ENCODE peak calls at places on chromosome 18, in four cellular contexts. D is K562, Y is H1, V is SK-N-SH. P is an unnamed sample.

GRCh38 chr18:41501848-41502247 is 453.2 kb upstream of the PIK3C3 start:
- DNase-seq in D (no peak), Y (no peak), V (no peak), P (no peak)

GRCh38 chr18:9648431-9649163 is 34.2 kb upstream of the PPP4R1 start:
- DNase-seq in D (no peak), Y (no peak), V (no peak), P (no peak)

GRCh38 chr18:5106730-5107129 is 90.3 kb downstream of the AKAIN1 start:
- DNase-seq in D (no peak), Y (no peak), V (no peak), P (no peak)

GRCh38 chr18:54222922-54223567 is 1.4 kb downstream of the MBD2 start:
- DNase-seq in D (no peak), Y (no peak), V (no peak), P (no peak)

GRCh38 chr18:51069885-51070284 is 39.9 kb downstream of the SMAD4 start:
- DNase-seq in D (no peak), Y (no peak), V (no peak), P (no peak)

GRCh38 chr18:28791101-28791500 is 614.2 kb upstream of the CDH2 start:
- DNase-seq in D (no peak), Y (no peak), V (no peak), P (no peak)

GRCh38 chr18:41849632-41850031 is 105.4 kb upstream of the PIK3C3 start:
- DNase-seq in D (no peak), Y (no peak), V (no peak), P (no peak)

GRCh38 chr18:3647636-3648035 is 197.7 kb downstream of the TGIF1 start:
- DNase-seq in D (no peak), Y (no peak), V (no peak), P (no peak)

GRCh38 chr18:59878644-59879043 is 21.2 kb upstream of the PMAIP1 start:
- DNase-seq in D (no peak), Y (no peak), V (no peak), P (no peak)

GRCh38 chr18:23053756-23054457 is 81.4 kb upstream of the CABLES1 start:
- DNase-seq in D (no peak), Y (peak; percentile 62), V (peak; percentile 75), P (peak; percentile 26)

GRCh38 chr18:7677001-7677400 is 109.9 kb downstream of the PTPRM start:
- DNase-seq in D (no peak), Y (no peak), V (no peak), P (no peak)

GRCh38 chr18:39871976-39872375 is 2083.1 kb upstream of the PIK3C3 start:
- DNase-seq in D (no peak), Y (no peak), V (no peak), P (no peak)

GRCh38 chr18:23136326-23137092 is 1.2 kb downstream of the CABLES1 start:
- DNase-seq in D (no peak), Y (no peak), V (peak; percentile 78), P (no peak)

GRCh38 chr18:61333271-61333745 is at the start of gene CDH20:
- DNase-seq in D (no peak), Y (peak; percentile 68), V (no peak), P (no peak)

GRCh38 chr18:33802955-33803354 is 224.9 kb downstream of the ASXL3 start:
- DNase-seq in D (no peak), Y (no peak), V (no peak), P (peak; percentile 89)

GRCh38 chr18:59898609-59899297 is 1.0 kb upstream of the PMAIP1 start:
- DNase-seq in D (no peak), Y (no peak), V (no peak), P (no peak)

GRCh38 chr18:67239826-67240225 is 276.7 kb downstream of the DSEL start:
- DNase-seq in D (no peak), Y (no peak), V (no peak), P (no peak)

GRCh38 chr18:64331419-64331818 is 182.5 kb upstream of the LINC00305 start:
- DNase-seq in D (no peak), Y (no peak), V (no peak), P (no peak)

GRCh38 chr18:21184396-21184996 is 57.5 kb upstream of the GREB1L start:
- DNase-seq in D (no peak), Y (no peak), V (no peak), P (peak; percentile 83)

GRCh38 chr18:70720607-70721006 is 431.8 kb downstream of the SOCS6 start:
- DNase-seq in D (no peak), Y (no peak), V (no peak), P (no peak)

GRCh38 chr18:76426738-76427305 is 68.2 kb downstream of the ZNF516 start:
- DNase-seq in D (peak; percentile 70), Y (peak; percentile 93), V (peak; percentile 72), P (peak; percentile 45)

GRCh38 chr18:13543144-13543543 is 183.2 kb downstream of the FAM210A start:
- DNase-seq in D (no peak), Y (no peak), V (no peak), P (no peak)

GRCh38 chr18:13540783-13541182 is 185.6 kb downstream of the FAM210A start:
- DNase-seq in D (no peak), Y (no peak), V (no peak), P (no peak)

GRCh38 chr18:13539843-13540535 is 186.4 kb downstream of the FAM210A start:
- DNase-seq in D (no peak), Y (no peak), V (no peak), P (no peak)

GRCh38 chr18:13542520-13542847 is 183.9 kb downstream of the FAM210A start:
- DNase-seq in D (no peak), Y (no peak), V (no peak), P (no peak)

DNA sequence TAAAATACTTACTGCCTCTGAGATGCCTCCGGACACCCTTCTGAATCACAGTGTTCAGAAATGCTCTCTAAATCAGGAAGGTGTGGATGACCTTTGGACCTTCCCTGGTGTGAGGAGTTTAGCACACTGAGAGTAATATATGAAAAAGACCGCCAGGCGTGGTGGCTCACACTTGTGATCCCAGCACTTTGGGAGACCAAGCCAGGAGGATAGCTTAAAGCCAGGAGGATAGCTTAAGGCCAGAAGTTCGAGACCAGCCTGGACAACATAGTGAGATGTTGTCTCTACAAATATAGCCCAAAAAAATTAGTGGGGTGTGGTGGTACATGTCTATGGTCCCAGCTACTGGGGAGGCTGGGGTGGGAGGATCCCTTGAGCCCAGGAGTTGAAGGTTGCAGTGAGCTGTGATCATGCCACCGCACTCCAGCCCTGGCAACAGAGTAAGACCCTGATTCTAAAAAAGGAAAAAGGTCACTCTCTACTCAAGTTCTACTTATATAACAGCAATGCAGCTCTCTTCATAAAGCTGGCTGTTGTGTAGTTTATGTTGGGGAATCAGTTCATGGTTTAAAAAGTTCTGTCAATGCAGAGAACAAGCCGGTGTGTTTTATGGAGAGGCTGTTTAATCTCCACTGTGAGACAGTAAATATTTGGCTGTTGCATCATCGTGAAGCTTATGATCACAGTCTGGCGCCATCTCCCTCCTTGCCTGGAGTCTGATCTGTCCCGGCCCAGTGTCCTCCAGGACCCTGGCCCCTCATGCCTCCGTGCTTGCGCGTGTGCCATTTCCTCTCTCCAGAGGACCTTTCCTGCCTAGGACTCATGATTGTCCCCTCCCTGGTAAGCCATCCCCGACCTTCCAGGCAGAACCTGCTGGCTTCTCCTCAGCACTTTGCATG is 184.5 kb downstream of the FAM210A start:
- DNase-seq in D (no peak), Y (no peak), V (no peak), P (peak; percentile 48)
- TF ChIP-seq JUND in D (no peak), Y (no peak), V (no peak), P (no peak)

DNA sequence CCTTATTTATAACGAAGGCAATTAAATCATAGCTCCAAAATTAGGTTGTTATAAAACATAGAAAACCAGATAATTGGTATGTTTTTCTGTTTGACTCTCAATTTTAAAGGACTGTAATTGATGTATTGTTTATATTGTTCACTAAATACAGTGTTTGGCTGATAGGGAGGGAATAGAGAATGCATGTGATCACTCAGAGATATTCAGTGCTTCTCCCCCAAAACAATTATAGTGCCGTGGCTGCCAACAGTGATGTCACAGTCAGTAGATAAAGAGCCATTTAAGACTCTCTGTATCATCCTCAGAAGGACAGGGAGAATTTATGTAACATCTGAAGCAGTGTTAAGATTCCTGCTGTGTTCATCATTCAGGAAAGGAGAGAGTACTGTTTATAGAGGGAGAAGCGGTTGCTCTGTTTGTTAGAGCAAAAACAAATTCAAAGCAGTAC is 69.6 kb downstream of the PHLPP1 start:
- DNase-seq in D (no peak), Y (no peak), V (no peak), P (no peak)
- TF ChIP-seq JUND in D (no peak), Y (no peak), V (peak; percentile 35), P (no peak)

GRCh38 chr18:31380912-31381311 is 4.3 kb downstream of the DSG4 start:
- DNase-seq in D (no peak), Y (no peak), V (no peak), P (no peak)

DNA sequence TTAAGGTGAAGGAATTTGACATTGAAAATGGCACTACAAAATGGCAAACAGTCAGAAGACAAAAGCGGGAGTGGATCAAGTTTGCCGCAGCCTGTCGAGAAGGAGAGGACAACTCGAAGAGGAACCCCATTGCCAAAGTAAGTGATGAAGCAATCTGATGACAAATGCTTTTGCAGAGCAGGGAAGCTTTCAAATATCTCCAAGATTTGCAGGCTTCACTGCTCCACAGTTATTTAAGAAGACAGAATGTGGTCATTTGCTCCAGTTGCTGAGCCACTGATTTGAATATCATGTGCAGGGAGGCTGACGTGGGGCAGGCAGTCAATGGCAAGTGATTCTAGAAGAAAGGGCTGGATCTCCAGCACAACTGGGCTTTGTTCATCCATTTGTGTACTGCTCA is 10.1 kb downstream of the DSG4 start:
- DNase-seq in D (no peak), Y (no peak), V (no peak), P (no peak)
- TF ChIP-seq JUND in D (no peak), Y (no peak), V (no peak), P (no peak)

DNA sequence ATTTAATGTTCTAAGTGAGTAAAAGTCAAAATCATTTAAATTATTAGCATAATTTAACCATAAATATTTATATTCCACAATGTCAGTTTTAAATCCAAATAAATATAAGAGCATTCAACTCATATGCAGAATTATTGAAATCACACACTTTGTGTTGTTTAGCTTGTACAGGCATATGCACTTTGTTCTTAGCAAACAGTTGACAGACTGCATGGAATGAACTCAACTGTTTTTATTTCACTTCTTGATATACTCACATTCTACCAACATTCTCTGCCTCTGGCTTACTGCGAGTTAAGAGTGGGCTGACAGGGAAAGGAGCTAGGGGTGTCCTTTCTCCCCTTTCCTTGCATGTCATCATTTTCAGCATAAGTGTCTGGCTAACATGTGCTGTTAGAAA is 7.6 kb upstream of the PIEZO2 start:
- DNase-seq in D (no peak), Y (no peak), V (no peak), P (no peak)
- TF ChIP-seq JUND in D (no peak), Y (no peak), V (no peak), P (no peak)

P was measured in T47D.